ENCODE peak calls at places on chromosomes 7 and 10, in seven cellular contexts. E is stomach, A is A549, V is tibial nerve, Q is H54, Z is GM12891, S is IMR-90. U is an unnamed sample.
A peak's percentile ranks its signal among the peaks of the same experiment; 100 is the strongest.

GRCh38 chr7:29342761-29343160 is 148.2 kb downstream of the CHN2 start:
- DNase-seq in E (no peak), A (no peak), V (no peak), Q (no peak), Z (no peak), S (no peak), U (no peak)

GRCh38 chr7:148466120-148466519 is 124.4 kb upstream of the C7orf33 start:
- DNase-seq in E (no peak), A (no peak), V (no peak), Q (no peak), Z (no peak), S (no peak), U (no peak)

GRCh38 chr7:148242271-148242801 is 348.2 kb upstream of the C7orf33 start:
- DNase-seq in E (peak; percentile 33), A (peak; percentile 62), V (no peak), Q (peak; percentile 42), Z (peak; percentile 16), S (peak; percentile 16), U (peak; percentile 42)

GRCh38 chr10:29305031-29305335 is 16.1 kb downstream of the LYZL1 start:
- DNase-seq in E (no peak), A (no peak), V (no peak), Q (no peak), Z (no peak), S (no peak), U (no peak)

GRCh38 chr10:24465124-24465874 is 256.4 kb downstream of the KIAA1217 start:
- DNase-seq in E (peak; percentile 57), A (no peak), V (no peak), Q (no peak), Z (no peak), S (peak; percentile 91), U (no peak)

GRCh38 chr10:131559450-131559911 is 248.0 kb upstream of the TCERG1L start:
- DNase-seq in E (no peak), A (no peak), V (no peak), Q (no peak), Z (no peak), S (no peak), U (no peak)

GRCh38 chr7:151249034-151249731 is 689 bp upstream of the SMARCD3 start:
- DNase-seq in E (peak; percentile 66), A (peak; percentile 60), V (peak; percentile 55), Q (no peak), Z (no peak), S (peak; percentile 59), U (no peak)

GRCh38 chr10:5411941-5412276 is 448 bp upstream of the NET1 start:
- DNase-seq in E (no peak), A (no peak), V (no peak), Q (no peak), Z (no peak), S (no peak), U (no peak)

GRCh38 chr7:43520201-43520600 is 62.7 kb upstream of the STK17A start:
- DNase-seq in E (no peak), A (no peak), V (no peak), Q (no peak), Z (no peak), S (no peak), U (no peak)

GRCh38 chr7:27586825-27587224 is 75.9 kb downstream of the HIBADH start:
- DNase-seq in E (no peak), A (no peak), V (no peak), Q (no peak), Z (no peak), S (no peak), U (no peak)

GRCh38 chr10:58952162-58952561 is 224.3 kb upstream of the PHYHIPL start:
- DNase-seq in E (no peak), A (no peak), V (no peak), Q (no peak), Z (no peak), S (no peak), U (peak; percentile 41)

GRCh38 chr7:24517166-24517565 is 56.1 kb upstream of the PALS2 start:
- DNase-seq in E (no peak), A (no peak), V (no peak), Q (no peak), Z (no peak), S (no peak), U (no peak)

GRCh38 chr10:30047430-30047829 is 12.0 kb downstream of the JCAD start:
- DNase-seq in E (no peak), A (no peak), V (no peak), Q (no peak), Z (no peak), S (no peak), U (no peak)

GRCh38 chr10:11107953-11108352 is 90.3 kb downstream of the CELF2 start:
- DNase-seq in E (no peak), A (no peak), V (no peak), Q (no peak), Z (no peak), S (no peak), U (no peak)

GRCh38 chr7:91242097-91242846 is 22.0 kb upstream of the FZD1 start:
- DNase-seq in E (no peak), A (no peak), V (no peak), Q (no peak), Z (no peak), S (peak; percentile 66), U (no peak)

GRCh38 chr10:119504651-119505050 is 37.9 kb downstream of the RGS10 start:
- DNase-seq in E (no peak), A (no peak), V (no peak), Q (no peak), Z (no peak), S (no peak), U (no peak)

GRCh38 chr7:24608504-24608903 is 35.3 kb downstream of the PALS2 start:
- DNase-seq in E (no peak), A (no peak), V (no peak), Q (no peak), Z (no peak), S (no peak), U (no peak)

GRCh38 chr10:75108684-75109458 is 2.6 kb upstream of the SAMD8 start:
- DNase-seq in E (no peak), A (peak; percentile 61), V (no peak), Q (peak; percentile 84), Z (no peak), S (no peak), U (no peak)

GRCh38 chr10:119734396-119735332 is 8.8 kb downstream of the INPP5F start:
- DNase-seq in E (no peak), A (no peak), V (no peak), Q (no peak), Z (no peak), S (peak; percentile 52), U (no peak)

GRCh38 chr10:118922226-118922625 is 107.3 kb upstream of the NANOS1 start:
- DNase-seq in E (no peak), A (no peak), V (peak; percentile 23), Q (no peak), Z (no peak), S (no peak), U (no peak)

GRCh38 chr7:105309235-105310156 is 79.2 kb downstream of the SRPK2 start:
- DNase-seq in E (no peak), A (no peak), V (no peak), Q (no peak), Z (no peak), S (no peak), U (no peak)

GRCh38 chr10:113709221-113709838 is 29.6 kb downstream of the CASP7 start:
- DNase-seq in E (no peak), A (peak; percentile 7), V (no peak), Q (peak; percentile 42), Z (no peak), S (peak; percentile 85), U (no peak)

GRCh38 chr10:75347211-75347610 is 54.4 kb downstream of the ZNF503 start:
- DNase-seq in E (no peak), A (no peak), V (no peak), Q (no peak), Z (no peak), S (no peak), U (no peak)

GRCh38 chr7:1004018-1004880 is 21.3 kb downstream of the CYP2W1 start:
- DNase-seq in E (no peak), A (no peak), V (no peak), Q (no peak), Z (no peak), S (peak; percentile 27), U (no peak)
- TF ChIP-seq POLR2A in E (no peak), A (no peak), V (no peak), Q (no peak), Z (no peak), S (no peak), U (no peak)

DNA sequence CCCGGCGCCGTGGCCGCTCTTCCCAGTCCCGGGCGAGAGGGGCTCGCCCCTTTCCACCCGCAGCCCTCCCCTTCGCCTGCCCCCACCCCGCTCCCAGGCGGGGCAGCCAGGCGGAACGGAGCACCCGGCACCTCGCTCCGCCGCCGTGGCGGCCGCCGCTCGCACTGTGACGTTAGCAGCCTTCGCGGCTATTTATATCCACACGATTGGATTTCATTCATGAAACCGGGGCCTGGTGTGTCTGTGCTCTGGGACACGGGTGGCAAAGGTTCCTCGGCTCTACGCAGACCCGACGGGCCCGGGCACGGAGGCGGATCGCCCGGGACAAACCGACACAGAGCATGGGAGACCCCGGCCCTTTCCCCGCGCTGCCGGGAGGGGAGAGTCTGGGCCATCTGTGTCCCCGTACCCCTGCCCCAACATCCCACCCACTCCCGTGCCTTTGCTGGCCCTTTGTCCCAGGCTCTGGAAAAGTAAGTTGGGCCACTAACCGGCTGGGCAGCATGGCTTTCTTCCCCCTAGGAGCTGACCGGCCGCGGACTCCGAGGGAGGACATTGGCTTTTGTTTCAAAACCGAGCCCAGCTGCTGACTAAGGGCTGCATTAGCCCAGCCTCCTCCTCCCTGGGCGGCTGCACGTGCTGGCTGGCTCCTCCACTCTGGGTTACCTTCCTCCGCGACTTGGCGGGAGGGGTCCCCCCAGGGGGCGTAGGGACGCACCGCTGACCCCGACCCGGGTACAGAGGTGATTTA is at the start of gene RHOBTB1:
- DNase-seq in E (peak; percentile 82), A (peak; percentile 81), V (peak; percentile 36), Q (peak; percentile 70), Z (peak; percentile 31), S (peak; percentile 83), U (peak; percentile 80)
- TF ChIP-seq POLR2A in E (peak; percentile 59), A (no peak), V (peak; percentile 59), Q (peak; percentile 67), Z (no peak), S (peak; percentile 90), U (peak; percentile 84)

DNA sequence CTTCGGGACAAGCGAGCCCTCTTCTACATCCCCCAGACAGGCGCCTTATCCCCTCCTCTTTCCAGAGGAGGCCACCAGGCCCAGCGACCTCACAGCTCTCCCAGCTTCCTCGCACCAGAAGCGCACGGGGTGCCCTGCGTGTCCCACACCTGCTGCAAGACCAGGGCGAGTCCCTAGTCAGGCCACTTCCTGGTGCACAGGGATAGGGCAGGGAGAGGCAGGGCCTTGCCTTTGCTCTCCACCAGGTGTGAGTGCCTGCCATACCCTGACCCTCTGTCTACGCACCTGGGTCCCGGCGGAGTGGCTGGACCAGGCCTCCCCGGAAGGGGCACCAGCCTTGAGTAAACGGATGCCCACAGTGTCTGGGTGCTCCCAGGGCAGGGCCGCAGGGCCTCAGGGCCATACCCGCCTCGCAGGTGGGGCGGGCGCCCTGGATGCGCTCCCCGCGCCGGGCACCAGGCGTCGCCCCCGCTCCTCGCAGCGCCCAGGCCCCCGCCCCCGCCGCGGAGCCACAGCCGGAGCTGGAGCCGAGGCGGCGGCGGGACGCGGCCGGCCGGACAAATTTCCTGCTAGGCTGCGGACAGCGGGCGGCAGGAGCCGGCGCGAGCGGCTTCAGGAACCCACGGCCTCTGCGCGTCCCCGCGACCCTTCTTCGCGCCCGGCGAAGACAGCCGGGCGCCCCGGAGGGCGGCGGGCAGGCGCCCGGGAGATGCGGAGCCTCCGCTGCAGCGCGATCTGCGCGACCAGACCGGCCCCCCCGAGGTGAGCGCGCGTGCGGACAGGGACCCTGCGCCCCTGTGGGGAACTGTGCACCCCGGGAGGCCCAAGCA is at the start of gene PTPRE:
- DNase-seq in E (peak; percentile 83), A (peak; percentile 44), V (no peak), Q (peak; percentile 64), Z (peak; percentile 78), S (peak; percentile 24), U (peak; percentile 34)
- TF ChIP-seq POLR2A in E (no peak), A (no peak), V (no peak), Q (no peak), Z (no peak), S (no peak), U (no peak)

GRCh38 chr10:72354356-72355213 is at the start of gene DNAJB12:
- DNase-seq in E (peak; percentile 90), A (peak; percentile 98), V (peak; percentile 79), Q (peak; percentile 91), Z (peak; percentile 90), S (peak; percentile 95), U (peak; percentile 91)
- TF ChIP-seq POLR2A in E (no peak), A (peak; percentile 64), V (peak; percentile 48), Q (peak; percentile 64), Z (peak; percentile 91), S (peak; percentile 92), U (peak; percentile 82)